ENCODE peak calls at places on chromosomes 5 and 9, in seven cellular contexts. E is transverse colon, T is adrenal gland, G is tibial nerve, U is HCT116, W is HepG2, X is upper lobe of left lung. C is an unnamed sample.
A peak's percentile ranks its signal among the peaks of the same experiment; 100 is the strongest.

GRCh38 chr9:73980754-73981153 is 516.4 kb upstream of the RORB start:
- DNase-seq in E (no peak), T (no peak), G (no peak), U (no peak), W (no peak), X (no peak), C (no peak)

GRCh38 chr9:134852906-134853654 is 27.5 kb upstream of the FCN2 start:
- DNase-seq in E (no peak), T (no peak), G (no peak), U (no peak), W (no peak), X (peak; percentile 8), C (no peak)

GRCh38 chr9:70398145-70398556 is 16.3 kb downstream of the KLF9 start:
- DNase-seq in E (no peak), T (no peak), G (peak; percentile 19), U (no peak), W (no peak), X (no peak), C (no peak)

GRCh38 chr5:60577116-60577515 is 122.8 kb downstream of the DEPDC1B start:
- DNase-seq in E (no peak), T (no peak), G (no peak), U (no peak), W (no peak), X (no peak), C (no peak)

GRCh38 chr5:63573402-63573801 is 388.8 kb downstream of the HTR1A start:
- DNase-seq in E (no peak), T (no peak), G (no peak), U (no peak), W (no peak), X (no peak), C (no peak)

GRCh38 chr9:137970686-137971476 is 93.3 kb downstream of the CACNA1B start:
- DNase-seq in E (no peak), T (no peak), G (no peak), U (no peak), W (peak; percentile 15), X (peak; percentile 14), C (peak; percentile 51)

GRCh38 chr5:123515904-123516303 is 3.9 kb downstream of the CSNK1G3 start:
- DNase-seq in E (no peak), T (no peak), G (no peak), U (no peak), W (no peak), X (no peak), C (no peak)

GRCh38 chr9:92706218-92706940 is 36.4 kb upstream of the IPPK start:
- DNase-seq in E (no peak), T (no peak), G (no peak), U (peak; percentile 54), W (peak; percentile 35), X (no peak), C (no peak)

GRCh38 chr5:93226202-93226735 is 354.8 kb downstream of the NR2F1-AS1 start:
- DNase-seq in E (no peak), T (no peak), G (no peak), U (no peak), W (no peak), X (no peak), C (no peak)

GRCh38 chr9:129487658-129488483 is 133.0 kb downstream of the C9orf50 start:
- DNase-seq in E (no peak), T (peak; percentile 78), G (peak; percentile 64), U (no peak), W (no peak), X (peak; percentile 63), C (peak; percentile 82)

GRCh38 chr5:140073296-140073695 is 30.2 kb upstream of the NRG2 start:
- DNase-seq in E (no peak), T (no peak), G (no peak), U (no peak), W (no peak), X (no peak), C (no peak)

GRCh38 chr9:115035872-115036612 is 81.9 kb downstream of the TNC start:
- DNase-seq in E (no peak), T (no peak), G (peak; percentile 26), U (peak; percentile 32), W (no peak), X (no peak), C (no peak)

GRCh38 chr9:69809304-69809863 is 11.2 kb upstream of the CFAP95 start:
- DNase-seq in E (no peak), T (no peak), G (no peak), U (peak; percentile 7), W (no peak), X (no peak), C (no peak)

GRCh38 chr5:134902071-134902801 is 2.7 kb upstream of the PCBD2 start:
- DNase-seq in E (no peak), T (no peak), G (no peak), U (no peak), W (no peak), X (no peak), C (peak; percentile 80)

GRCh38 chr9:82332774-82333152 is 344.2 kb downstream of the SPATA31D1 start:
- DNase-seq in E (no peak), T (no peak), G (no peak), U (no peak), W (no peak), X (no peak), C (no peak)

GRCh38 chr5:81422671-81423070 is 28.7 kb upstream of the ACOT12 start:
- DNase-seq in E (no peak), T (no peak), G (no peak), U (no peak), W (peak; percentile 37), X (no peak), C (no peak)

GRCh38 chr5:87147441-87147840 is 120.2 kb upstream of the RASA1 start:
- DNase-seq in E (no peak), T (no peak), G (no peak), U (no peak), W (no peak), X (no peak), C (no peak)

GRCh38 chr9:14311940-14312572 is 1.9 kb downstream of the NFIB start:
- DNase-seq in E (no peak), T (no peak), G (no peak), U (no peak), W (no peak), X (no peak), C (no peak)

GRCh38 chr9:79801459-79801858 is 229.7 kb downstream of the TLE4 start:
- DNase-seq in E (no peak), T (no peak), G (no peak), U (no peak), W (no peak), X (no peak), C (no peak)

GRCh38 chr5:132823481-132824050 is 6.9 kb downstream of the SHROOM1 start:
- DNase-seq in E (no peak), T (no peak), G (no peak), U (no peak), W (no peak), X (no peak), C (no peak)
- TF ChIP-seq POLR2A in E (no peak), T (no peak), G (no peak), U (no peak), W (no peak), X (no peak), C (no peak)

GRCh38 chr9:19552693-19553092 is 143.9 kb downstream of the ACER2 start:
- DNase-seq in E (no peak), T (no peak), G (no peak), U (no peak), W (no peak), X (no peak), C (no peak)

GRCh38 chr9:19553441-19553840 is 144.6 kb downstream of the ACER2 start:
- DNase-seq in E (no peak), T (no peak), G (no peak), U (no peak), W (no peak), X (no peak), C (no peak)

GRCh38 chr9:19551124-19551929 is 142.5 kb downstream of the ACER2 start:
- DNase-seq in E (no peak), T (peak; percentile 9), G (no peak), U (no peak), W (peak; percentile 27), X (no peak), C (no peak)

GRCh38 chr9:19554518-19554917 is 145.7 kb downstream of the ACER2 start:
- DNase-seq in E (no peak), T (no peak), G (no peak), U (no peak), W (no peak), X (no peak), C (no peak)

GRCh38 chr9:19552282-19552681 is 143.5 kb downstream of the ACER2 start:
- DNase-seq in E (no peak), T (no peak), G (no peak), U (no peak), W (no peak), X (no peak), C (no peak)
- TF ChIP-seq CTCF in E (no peak), T (no peak), G (no peak), U (no peak), W (no peak), X (no peak), C (no peak)

GRCh38 chr5:36826694-36827093 is 49.9 kb upstream of the NIPBL start:
- DNase-seq in E (no peak), T (no peak), G (no peak), U (no peak), W (no peak), X (no peak), C (no peak)
- H3K27me3 ChIP-seq in E (no peaks in the 10 kb centered on the region), T (no peaks in the 10 kb centered on the region), G (no peaks in the 10 kb centered on the region), U (no peaks in the 10 kb centered on the region), W (no peaks in the 10 kb centered on the region), X (no peaks in the 10 kb centered on the region), C (no peaks in the 10 kb centered on the region)

GRCh38 chr5:119452373-119453044 is at the start of gene HSD17B4:
- DNase-seq in E (peak; percentile 94), T (peak; percentile 93), G (peak; percentile 84), U (peak; percentile 88), W (peak; percentile 90), X (peak; percentile 94), C (peak; percentile 97)
- TF ChIP-seq POLR2A in E (peak; percentile 85), T (peak; percentile 78), G (peak; percentile 81), U (peak; percentile 33), W (peak; percentile 79), X (peak; percentile 87), C (peak; percentile 33)

DNA sequence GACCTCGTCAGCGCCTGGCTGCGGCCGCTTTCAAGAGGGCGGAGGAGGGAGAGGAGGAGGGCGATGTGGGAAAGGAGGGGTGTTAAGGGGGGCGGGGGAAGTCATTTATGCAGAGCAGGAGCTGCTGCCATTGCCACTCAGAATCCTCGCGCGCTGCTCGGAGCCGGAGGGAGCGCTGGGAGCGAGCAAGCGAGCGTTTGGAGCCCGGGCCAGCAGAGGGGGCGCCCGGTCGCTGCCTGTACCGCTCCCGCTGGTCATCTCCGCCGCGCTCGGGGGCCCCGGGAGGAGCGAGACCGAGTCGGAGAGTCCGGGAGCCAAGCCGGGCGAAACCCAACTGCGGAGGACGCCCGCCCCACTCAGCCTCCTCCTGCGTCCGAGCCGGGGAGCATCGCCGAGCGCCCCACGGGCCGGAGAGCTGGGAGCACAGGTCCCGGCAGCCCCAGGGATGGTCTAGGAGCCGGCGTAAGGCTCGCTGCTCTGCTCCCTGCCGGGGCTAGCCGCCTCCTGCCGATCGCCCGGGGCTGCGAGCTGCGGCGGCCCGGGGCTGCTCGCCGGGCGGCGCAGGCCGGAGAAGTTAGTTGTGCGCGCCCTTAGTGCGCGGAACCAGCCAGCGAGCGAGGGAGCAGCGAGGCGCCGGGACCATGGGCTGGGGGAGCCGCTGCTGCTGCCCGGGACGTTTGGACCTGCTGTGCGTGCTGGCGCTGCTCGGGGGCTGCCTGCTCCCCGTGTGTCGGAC is at the start of gene PCSK5:
- DNase-seq in E (peak; percentile 94), T (peak; percentile 97), G (peak; percentile 92), U (peak; percentile 86), W (peak; percentile 58), X (peak; percentile 94), C (peak; percentile 91)
- TF ChIP-seq CTCF in E (no peak), T (peak; percentile 25), G (peak; percentile 40), U (no peak), W (peak; percentile 49), X (peak; percentile 51), C (no peak)

C was measured in spleen.